ENCODE peak calls at places on chromosome 5, in four cellular contexts. C is NCI-H187 treated with DMSO at 0.1 percent for 48 hours, E is non-pigmented ciliary epithelial cell, H is iris pigment epithelial cell. G is an unnamed sample.

GRCh38 chr5:16378762-16379161 is 86.8 kb downstream of the ZNF622 start:
- DNase-seq in C (no peak), E (no peak), H (no peak), G (no peak)

GRCh38 chr5:125037020-125037419 is 290.6 kb upstream of the ZNF608 start:
- DNase-seq in C (no peak), E (no peak), H (no peak), G (no peak)

GRCh38 chr5:26761040-26761439 is 277.3 kb downstream of the CDH9 start:
- DNase-seq in C (no peak), E (no peak), H (no peak), G (no peak)

GRCh38 chr5:76074487-76074886 is 8.7 kb upstream of the SV2C start:
- DNase-seq in C (no peak), E (no peak), H (no peak), G (peak)

GRCh38 chr5:125272364-125272763 is 525.9 kb upstream of the ZNF608 start:
- DNase-seq in C (no peak), E (no peak), H (no peak), G (no peak)

GRCh38 chr5:128197911-128198522 is 114.5 kb downstream of the SLC12A2 start:
- DNase-seq in C (no peak), E (no peak), H (no peak), G (no peak)

GRCh38 chr5:41048986-41049385 is 22.2 kb downstream of the MROH2B start:
- DNase-seq in C (no peak), E (no peak), H (no peak), G (no peak)

GRCh38 chr5:78280261-78280660 is 14.2 kb downstream of the AP3B1 start:
- DNase-seq in C (no peak), E (no peak), H (no peak), G (no peak)

GRCh38 chr5:36744678-36745659 is 131.6 kb upstream of the NIPBL start:
- DNase-seq in C (peak), E (peak), H (peak), G (peak)

GRCh38 chr5:22835630-22836029 is 17.5 kb downstream of the CDH12 start:
- DNase-seq in C (no peak), E (no peak), H (no peak), G (no peak)

GRCh38 chr5:61626639-61627282 is 294.7 kb downstream of the ZSWIM6 start:
- DNase-seq in C (no peak), E (no peak), H (no peak), G (no peak)

GRCh38 chr5:115962565-115963402 is 509 bp downstream of the LVRN start:
- DNase-seq in C (no peak), E (no peak), H (peak), G (no peak)

GRCh38 chr5:43063731-43064171 is 23.6 kb upstream of the ANXA2R start:
- DNase-seq in C (no peak), E (no peak), H (peak), G (no peak)

GRCh38 chr5:67435007-67435406 is 238.4 kb upstream of the CD180 start:
- DNase-seq in C (no peak), E (no peak), H (no peak), G (no peak)

GRCh38 chr5:95591490-95591901 is 28.4 kb upstream of the GPR150 start:
- DNase-seq in C (no peak), E (peak), H (peak), G (no peak)

GRCh38 chr5:170572453-170572852 is 68.6 kb downstream of the KCNIP1 start:
- DNase-seq in C (no peak), E (no peak), H (peak), G (no peak)

GRCh38 chr5:132495063-132495671 is 4.6 kb upstream of the IRF1 start:
- DNase-seq in C (no peak), E (no peak), H (no peak), G (no peak)

GRCh38 chr5:127799293-127799905 is 96.2 kb downstream of the CCDC192 start:
- DNase-seq in C (no peak), E (no peak), H (no peak), G (no peak)

GRCh38 chr5:141338538-141339306 is at the start of gene PCDHGA2:
- DNase-seq in C (no peak), E (no peak), H (peak), G (no peak)

GRCh38 chr5:122259995-122260394 is 52.0 kb upstream of the SNCAIP start:
- DNase-seq in C (no peak), E (peak), H (peak), G (no peak)

GRCh38 chr5:158126442-158127399 is 267.8 kb upstream of the CLINT1 start:
- DNase-seq in C (no peak), E (no peak), H (no peak), G (no peak)

GRCh38 chr5:134490255-134490924 is 35.1 kb upstream of the JADE2 start:
- DNase-seq in C (no peak), E (no peak), H (no peak), G (no peak)

GRCh38 chr5:150619359-150620230 is 20.9 kb upstream of the SYNPO start:
- DNase-seq in C (no peak), E (no peak), H (peak), G (no peak)

GRCh38 chr5:179923422-179923821 is 15.7 kb upstream of the TBC1D9B start:
- DNase-seq in C (no peak), E (no peak), H (no peak), G (no peak)

GRCh38 chr5:54774281-54775171 is 210.9 kb downstream of the ESM1 start:
- DNase-seq in C (no peak), E (no peak), H (no peak), G (no peak)

GRCh38 chr5:155471027-155471426 is 457.5 kb downstream of the KIF4B start:
- DNase-seq in C (no peak), E (no peak), H (no peak), G (no peak)

GRCh38 chr5:154221371-154221896 is 30.9 kb downstream of the GALNT10 start:
- DNase-seq in C (no peak), E (peak), H (peak), G (peak)

GRCh38 chr5:134252671-134253070 is 26.8 kb upstream of the PPP2CA start:
- DNase-seq in C (no peak), E (peak), H (peak), G (no peak)

GRCh38 chr5:14946813-14947640 is 75.4 kb upstream of the ANKH start:
- DNase-seq in C (no peak), E (no peak), H (no peak), G (peak)

GRCh38 chr5:91183743-91184142 is 199.4 kb downstream of the ARRDC3 start:
- DNase-seq in C (no peak), E (no peak), H (no peak), G (no peak)

GRCh38 chr5:132635873-132636272 is 22.1 kb upstream of the IL13 start:
- DNase-seq in C (no peak), E (no peak), H (no peak), G (no peak)

GRCh38 chr5:112668016-112668415 is 69.7 kb upstream of the APC start:
- DNase-seq in C (no peak), E (no peak), H (no peak), G (no peak)

GRCh38 chr5:136089804-136090203 is 42.8 kb upstream of the SMAD5 start:
- DNase-seq in C (no peak), E (no peak), H (no peak), G (no peak)

GRCh38 chr5:69217154-69217731 is 17.4 kb upstream of the CDK7 start:
- DNase-seq in C (peak), E (no peak), H (no peak), G (peak)

G was measured in activated CD4-positive, alpha-beta T cell treated with anti-CD3 and anti-CD28 coated beads, Interleukin-2, amount 50 U/mL, for 1 hour.